ENCODE peak calls at places on chromosomes 6 and 20, in eight cellular contexts. H is neural crest cell; M is mucosa of descending colon; W is H9; D is BE2C; E is activated CD8-positive, alpha-beta T cell treated with anti-CD3 and anti-CD28 coated beads for 36 hours; J is brain microvascular endothelial cell; P is heart right ventricle. Z is an unnamed sample.

GRCh38 chr6:109834595-109835437 is 143.3 kb upstream of the GPR6 start:
- DNase-seq in J (no peak), E (no peak), P (no peak), W (no peak), D (no peak), H (no peak), M (no peak), Z (no peak)

GRCh38 chr20:4820833-4821518 is 99.3 kb downstream of the PRND start:
- DNase-seq in E (no peak), W (no peak), H (no peak), D (no peak), M (no peak), J (peak; percentile 38), P (no peak), Z (no peak)

GRCh38 chr6:34606477-34607130 is 50.5 kb upstream of the SPDEF start:
- DNase-seq in D (no peak), H (no peak), J (no peak), W (no peak), E (no peak), P (no peak), M (no peak), Z (no peak)

GRCh38 chr6:150567360-150567759 is 32.3 kb upstream of the PLEKHG1 start:
- DNase-seq in H (no peak), W (no peak), M (no peak), D (no peak), E (no peak), J (no peak), P (no peak), Z (no peak)

GRCh38 chr6:7243188-7243942 is 69.6 kb downstream of the SSR1 start:
- DNase-seq in P (peak; percentile 60), E (peak; percentile 56), M (no peak), H (peak; percentile 53), J (peak; percentile 59), W (peak; percentile 57), D (peak; percentile 49), Z (peak; percentile 59)

GRCh38 chr6:151325075-151326050 is 66.0 kb downstream of the ZBTB2 start:
- DNase-seq in D (peak; percentile 49), H (peak; percentile 3), E (peak; percentile 26), W (peak; percentile 55), P (peak; percentile 49), M (no peak), J (peak; percentile 71), Z (no peak)

GRCh38 chr6:169020821-169021220 is 232.8 kb downstream of the THBS2 start:
- DNase-seq in P (no peak), M (no peak), H (no peak), E (no peak), J (no peak), D (no peak), W (no peak), Z (no peak)

GRCh38 chr6:42264146-42264851 is 46.6 kb upstream of the MRPS10 start:
- DNase-seq in E (no peak), M (no peak), H (no peak), D (no peak), J (no peak), W (no peak), P (no peak), Z (no peak)

GRCh38 chr6:40436685-40437604 is 150.2 kb downstream of the LRFN2 start:
- DNase-seq in H (no peak), J (peak; percentile 27), M (no peak), D (peak; percentile 48), P (no peak), E (peak; percentile 51), W (no peak), Z (no peak)

GRCh38 chr6:18209539-18210197 is 54.4 kb downstream of the KDM1B start:
- DNase-seq in H (no peak), M (no peak), P (no peak), W (no peak), J (no peak), E (no peak), D (no peak), Z (no peak)

GRCh38 chr6:72724545-72724944 is 102.7 kb downstream of the KCNQ5 start:
- DNase-seq in D (no peak), J (no peak), P (no peak), E (no peak), M (no peak), H (no peak), W (no peak), Z (no peak)

DNA sequence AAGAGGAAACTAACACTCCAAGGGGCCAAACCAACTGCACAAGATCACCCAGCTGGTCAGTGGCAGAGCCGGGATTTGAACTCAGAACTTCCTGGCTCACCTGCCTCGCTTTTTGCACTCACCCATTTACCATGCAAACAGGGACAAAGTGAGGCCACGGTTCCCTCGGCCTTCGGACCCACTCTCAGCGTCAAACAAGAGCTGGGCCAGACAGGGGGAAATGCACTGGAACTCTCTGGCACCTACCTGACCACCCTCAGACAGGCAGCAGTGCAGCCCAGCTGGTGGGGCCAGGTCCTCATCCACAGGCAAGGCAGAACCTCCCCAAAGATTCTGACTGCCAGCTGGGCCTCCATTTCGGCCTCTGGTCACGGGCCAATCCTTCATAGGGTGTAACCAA is 93.7 kb upstream of the SRSF6 start:
- DNase-seq in E (no peak), W (no peak), M (no peak), D (no peak), J (no peak), P (no peak), H (no peak), Z (no peak)
- TF ChIP-seq CTCF in E (no peak), W (no peak), M (no peak), D (no peak), J (no peak), P (no peak), H (no peak), Z (no peak)

GRCh38 chr6:147970970-147971369 is 371.7 kb upstream of the SASH1 start:
- DNase-seq in H (no peak), P (no peak), W (no peak), E (no peak), D (no peak), J (peak; percentile 14), M (no peak), Z (no peak)
- TF ChIP-seq CTCF in H (peak; percentile 38), P (no peak), W (peak; percentile 55), E (no peak), D (peak; percentile 24), J (peak; percentile 47), M (no peak), Z (peak; percentile 40)

GRCh38 chr20:48742912-48743680 is 84.7 kb downstream of the PREX1 start:
- DNase-seq in H (no peak), D (no peak), W (no peak), J (no peak), E (no peak), M (no peak), P (no peak), Z (no peak)
- TF ChIP-seq CTCF in H (no peak), D (no peak), W (no peak), J (no peak), E (no peak), M (no peak), P (no peak), Z (no peak)

GRCh38 chr6:152356659-152357058 is 280.5 kb downstream of the SYNE1 start:
- DNase-seq in W (no peak), J (peak; percentile 32), D (no peak), E (peak; percentile 14), H (no peak), P (no peak), M (no peak), Z (no peak)
- TF ChIP-seq CTCF in W (peak; percentile 62), J (peak; percentile 49), D (peak; percentile 48), E (peak; percentile 35), H (peak; percentile 58), P (peak; percentile 28), M (no peak), Z (peak; percentile 60)

DNA sequence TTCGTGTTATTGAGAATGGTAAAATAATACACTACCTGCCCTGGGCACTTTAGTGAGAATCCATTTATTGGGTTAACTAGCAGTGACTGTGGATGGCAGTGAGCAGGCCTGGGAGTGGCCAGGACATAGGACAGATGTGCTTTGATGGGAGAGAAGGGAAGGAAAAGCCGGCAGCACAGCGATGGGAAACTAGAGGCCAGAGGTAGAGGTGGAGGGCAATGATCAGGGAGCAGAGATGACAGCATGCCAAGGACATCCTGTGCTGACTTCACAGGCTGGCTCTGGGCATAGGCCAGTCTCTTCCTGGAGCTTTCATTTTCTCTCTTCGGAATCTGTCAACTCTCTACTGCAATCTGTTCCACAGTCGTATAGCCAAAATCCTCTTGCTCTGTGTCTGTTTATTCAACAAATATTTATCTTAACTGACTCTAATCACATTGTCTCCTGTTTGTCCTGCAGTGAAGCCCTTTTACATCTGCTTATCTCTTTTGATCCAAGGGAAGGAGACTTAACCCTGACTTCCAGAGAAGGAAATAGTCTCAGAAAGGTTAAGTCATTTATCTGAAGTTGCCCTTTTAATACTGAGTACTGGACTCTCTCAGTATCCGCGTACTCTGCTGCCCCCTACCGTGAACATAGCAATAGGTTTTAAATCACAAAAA is 18.4 kb upstream of the MMP24 start:
- DNase-seq in H (peak; percentile 94), M (no peak), D (peak; percentile 87), E (peak; percentile 89), J (peak; percentile 77), W (peak; percentile 71), P (peak; percentile 90), Z (no peak)
- TF ChIP-seq CTCF in H (peak; percentile 98), M (peak; percentile 42), D (peak; percentile 89), E (peak; percentile 81), J (peak; percentile 75), W (peak; percentile 93), P (peak; percentile 88), Z (peak; percentile 97)

GRCh38 chr6:32096394-32097258 is 12.5 kb downstream of the TNXB start:
- DNase-seq in H (no peak), W (peak; percentile 66), E (no peak), J (no peak), P (no peak), M (peak; percentile 47), D (peak; percentile 26), Z (no peak)
- TF ChIP-seq CTCF in H (no peak), W (peak; percentile 34), E (peak; percentile 13), J (peak; percentile 26), P (no peak), M (no peak), D (peak; percentile 13), Z (no peak)